ENCODE peak calls at places on chromosome 15, in eight cellular contexts. M, D, B, S, T, V, C and Q are unnamed samples.

GRCh38 chr15:78170848-78171773 is 21.9 kb downstream of the IDH3A start:
- DNase-seq in M (no peak), S (peak; percentile 64), C (no peak), T (no peak), D (peak; percentile 20), B (no peak), V (no peak), Q (no peak)

GRCh38 chr15:95929232-95929846 is 401.2 kb upstream of the NR2F2 start:
- DNase-seq in D (no peak), M (no peak), S (no peak), V (no peak), B (no peak), C (no peak), T (no peak), Q (no peak)

GRCh38 chr15:67025719-67026118 is 39.7 kb upstream of the SMAD3 start:
- DNase-seq in C (no peak), M (no peak), D (peak; percentile 72), V (no peak), T (peak; percentile 88), S (no peak), B (peak; percentile 52), Q (peak; percentile 53)

GRCh38 chr15:99961011-99961441 is 227.8 kb upstream of the LYSMD4 start:
- DNase-seq in C (no peak), S (peak; percentile 5), D (peak; percentile 19), B (no peak), T (no peak), V (no peak), M (no peak), Q (peak; percentile 55)

GRCh38 chr15:86854186-86854585 is 774.5 kb downstream of the AGBL1 start:
- DNase-seq in D (no peak), T (no peak), V (no peak), M (no peak), B (no peak), C (no peak), S (no peak), Q (no peak)

GRCh38 chr15:42133892-42134502 is 22.4 kb downstream of the PLA2G4F start:
- DNase-seq in T (no peak), S (peak; percentile 64), D (peak; percentile 78), V (peak; percentile 77), B (peak; percentile 35), M (no peak), C (no peak), Q (no peak)

GRCh38 chr15:75738647-75739325 is 26.1 kb upstream of the CSPG4 start:
- DNase-seq in B (peak; percentile 86), C (peak; percentile 86), T (peak; percentile 92), S (peak; percentile 99), M (peak; percentile 83), V (peak; percentile 94), D (peak; percentile 98), Q (peak; percentile 96)

GRCh38 chr15:72866086-72866646 is 82.6 kb upstream of the ADPGK start:
- DNase-seq in C (no peak), T (no peak), V (no peak), B (no peak), S (no peak), M (no peak), D (no peak), Q (no peak)

GRCh38 chr15:89937365-89938355 is 24.9 kb upstream of the ARPIN start:
- DNase-seq in T (no peak), V (no peak), C (no peak), M (no peak), B (no peak), D (no peak), S (no peak), Q (no peak)

GRCh38 chr15:65334586-65335231 is 30.2 kb downstream of the RNU5B-1 start:
- DNase-seq in T (no peak), V (no peak), D (no peak), S (no peak), B (no peak), C (no peak), M (no peak), Q (no peak)

GRCh38 chr15:48366574-48367312 is 35.5 kb downstream of the DUT start:
- DNase-seq in D (no peak), B (no peak), M (no peak), C (no peak), T (no peak), V (no peak), S (no peak), Q (no peak)

GRCh38 chr15:40847225-40847961 is 3.5 kb downstream of the SPINT1 start:
- DNase-seq in M (peak; percentile 82), T (no peak), S (peak; percentile 81), C (no peak), V (peak; percentile 86), B (no peak), D (peak; percentile 97), Q (no peak)

GRCh38 chr15:91456921-91457320 is 356.9 kb downstream of the SV2B start:
- DNase-seq in V (no peak), M (no peak), C (no peak), T (no peak), D (no peak), B (no peak), S (no peak), Q (no peak)

GRCh38 chr15:39623550-39623931 is 42.7 kb downstream of the THBS1 start:
- DNase-seq in S (peak; percentile 57), V (no peak), C (no peak), M (no peak), B (no peak), T (no peak), D (no peak), Q (no peak)

GRCh38 chr15:43867096-43867495 is 40.3 kb downstream of the WDR76 start:
- DNase-seq in S (no peak), V (no peak), T (no peak), D (peak; percentile 21), C (no peak), B (no peak), M (no peak), Q (no peak)

GRCh38 chr15:35533130-35534110 is 12.5 kb downstream of the DPH6 start:
- DNase-seq in S (no peak), C (no peak), V (no peak), B (peak; percentile 81), M (no peak), T (peak; percentile 54), D (no peak), Q (no peak)

DNA sequence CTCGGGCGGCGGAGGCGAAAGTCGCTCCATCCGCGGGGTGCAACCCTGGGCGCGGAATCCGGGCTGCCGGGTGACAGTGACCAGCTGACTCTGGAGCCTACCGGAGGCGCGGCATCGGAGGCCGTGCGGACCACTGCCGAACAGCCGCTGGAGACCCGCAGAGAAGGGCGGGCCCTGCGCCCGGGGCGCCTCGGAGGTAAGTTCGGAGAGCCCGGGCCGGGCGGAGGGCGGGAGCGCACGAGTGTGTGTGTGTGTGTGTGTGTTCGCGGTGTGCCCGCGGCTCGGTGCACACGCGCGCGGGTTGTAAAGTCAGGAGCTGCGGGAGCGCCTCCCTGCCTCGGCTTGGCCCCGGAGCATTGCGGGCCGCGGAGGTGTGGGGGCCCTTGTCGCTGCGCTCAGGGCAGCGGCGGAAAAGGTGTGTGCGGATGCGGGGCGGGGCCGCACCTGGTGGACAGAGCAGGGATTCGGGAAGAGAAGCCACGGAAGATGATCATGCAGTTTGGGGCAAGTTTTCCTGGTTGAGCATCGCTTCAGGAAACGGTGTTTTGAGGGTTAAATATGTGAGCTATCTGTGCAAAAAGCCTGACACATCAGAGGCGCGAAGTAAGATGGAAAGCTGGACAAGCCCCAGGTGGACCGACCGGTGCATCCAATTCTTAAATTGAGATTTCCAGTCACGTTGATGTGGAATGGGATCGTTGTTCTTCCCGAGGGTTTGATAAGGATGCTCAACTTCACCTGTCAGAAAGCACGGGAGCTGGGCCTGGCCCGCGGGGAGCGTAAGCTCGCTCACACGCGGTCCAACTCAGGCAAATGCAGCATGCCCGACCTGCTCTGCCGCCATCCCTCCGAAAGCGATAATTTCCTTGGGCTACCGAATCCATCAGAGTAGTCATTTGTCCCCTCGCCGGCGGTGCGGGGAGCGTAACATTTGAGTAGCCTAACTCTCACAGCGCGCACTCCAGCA is 492 bp downstream of the MINAR1 start:
- DNase-seq in M (no peak), T (no peak), V (no peak), C (no peak), D (no peak), B (no peak), S (no peak), Q (no peak)
- TF ChIP-seq CTCF in M (no peak), T (no peak), V (no peak), C (no peak), D (no peak), B (no peak), S (no peak), Q (no peak)

GRCh38 chr15:59622289-59622688 is 10.7 kb downstream of the GCNT3 start:
- DNase-seq in V (peak; percentile 81), T (peak; percentile 53), M (no peak), B (peak; percentile 24), C (no peak), S (peak; percentile 79), D (peak; percentile 80), Q (peak; percentile 37)
- TF ChIP-seq CTCF in V (no peak), T (peak; percentile 48), M (no peak), B (peak; percentile 74), C (no peak), S (peak; percentile 42), D (peak; percentile 58), Q (no peak)

DNA sequence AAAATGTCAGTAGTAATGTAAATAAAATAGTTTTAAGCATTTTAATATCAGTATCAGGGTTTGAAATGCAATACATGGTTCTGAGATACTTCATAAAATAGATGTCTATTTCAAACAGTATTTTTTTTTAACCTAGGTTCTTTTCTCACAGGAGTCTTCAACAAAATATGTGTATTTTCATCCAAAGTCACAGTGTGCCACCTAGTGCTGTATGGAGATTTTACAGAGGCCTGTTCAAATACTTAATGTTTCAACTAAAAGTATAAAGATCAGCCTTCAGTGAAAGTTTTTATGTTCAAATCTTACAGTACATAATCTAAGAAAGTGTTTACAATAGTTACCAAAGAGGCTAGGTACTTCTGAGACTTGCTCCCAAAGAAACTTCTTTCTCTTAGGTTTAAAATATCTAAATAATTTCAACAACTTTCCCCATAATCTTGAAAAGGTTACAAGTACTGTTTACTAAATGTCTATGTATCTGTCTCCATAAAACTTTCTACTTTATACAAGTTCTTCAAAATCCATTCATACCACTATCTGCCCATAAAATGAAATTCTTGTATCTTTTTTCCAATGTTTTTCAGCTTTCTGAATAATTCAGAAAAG is 38.3 kb downstream of the SCAPER start:
- DNase-seq in S (no peak), D (no peak), T (peak; percentile 20), M (no peak), B (peak; percentile 56), V (no peak), C (no peak), Q (no peak)
- TF ChIP-seq CTCF in S (peak; percentile 43), D (peak; percentile 37), T (peak; percentile 58), M (no peak), B (peak; percentile 83), V (no peak), C (no peak), Q (peak; percentile 8)

GRCh38 chr15:57343018-57343417 is 33.3 kb upstream of the CGNL1 start:
- DNase-seq in T (no peak), S (no peak), V (no peak), M (no peak), C (no peak), B (no peak), D (no peak), Q (no peak)

GRCh38 chr15:57343526-57343925 is 32.8 kb upstream of the CGNL1 start:
- DNase-seq in B (no peak), S (no peak), C (no peak), T (no peak), V (no peak), M (no peak), D (no peak), Q (no peak)

GRCh38 chr15:57344282-57344681 is 32.0 kb upstream of the CGNL1 start:
- DNase-seq in B (no peak), S (no peak), T (no peak), M (no peak), D (no peak), V (no peak), C (no peak), Q (no peak)

GRCh38 chr15:57348081-57348480 is 28.2 kb upstream of the CGNL1 start:
- DNase-seq in T (no peak), B (no peak), D (no peak), V (no peak), S (no peak), M (no peak), C (no peak), Q (no peak)

GRCh38 chr15:57345584-57345983 is 30.7 kb upstream of the CGNL1 start:
- DNase-seq in M (no peak), T (no peak), B (no peak), D (no peak), S (no peak), V (no peak), C (no peak), Q (no peak)
- TF ChIP-seq CTCF in M (no peak), T (peak; percentile 24), B (peak; percentile 26), D (no peak), S (no peak), V (no peak), C (no peak), Q (no peak)